ENCODE peak calls at places on chromosomes 5 and 9, in four cellular contexts. H, C, U and S are unnamed samples.
A peak's percentile ranks its signal among the peaks of the same experiment; 100 is the strongest.

GRCh38 chr9:124257865-124258764 is at the start of gene NEK6:
- DNase-seq in H (peak; percentile 19), C (no peak), U (peak; percentile 81), S (no peak)

GRCh38 chr9:131610231-131610761 is 65.0 kb downstream of the PRRT1B start:
- DNase-seq in U (peak; percentile 97), H (no peak), C (peak; percentile 55), S (no peak)

GRCh38 chr9:127895811-127896210 is 3.6 kb downstream of the ST6GALNAC6 start:
- DNase-seq in C (no peak), H (no peak), U (no peak), S (no peak)

GRCh38 chr5:178982941-178983340 is 12.2 kb downstream of the GRM6 start:
- DNase-seq in C (no peak), U (no peak), H (no peak), S (no peak)

GRCh38 chr5:141637693-141638419 is 1.1 kb downstream of the RELL2 start:
- DNase-seq in C (peak; percentile 36), U (peak; percentile 34), H (peak; percentile 62), S (peak; percentile 52)

GRCh38 chr5:170571331-170571731 is 67.5 kb downstream of the KCNIP1 start:
- DNase-seq in H (no peak), C (no peak), U (peak; percentile 72), S (peak; percentile 36)

GRCh38 chr9:134344821-134345310 is 18.6 kb downstream of the RXRA start:
- DNase-seq in C (no peak), H (no peak), U (no peak), S (no peak)

GRCh38 chr5:178460598-178461425 is 129.4 kb downstream of the COL23A1 start:
- DNase-seq in C (peak; percentile 57), U (peak; percentile 24), H (peak; percentile 74), S (peak; percentile 77)

GRCh38 chr5:67547682-67548081 is 351.1 kb upstream of the CD180 start:
- DNase-seq in H (no peak), U (no peak), C (no peak), S (no peak)

GRCh38 chr9:136930014-136930413 is 14.5 kb downstream of the FBXW5 start:
- DNase-seq in U (no peak), C (no peak), H (no peak), S (no peak)

GRCh38 chr5:891117-891836 is 1.3 kb downstream of the BRD9 start:
- DNase-seq in U (no peak), C (no peak), H (no peak), S (peak; percentile 84)

GRCh38 chr5:1034421-1034905 is 25.9 kb downstream of the NKD2 start:
- DNase-seq in H (no peak), U (no peak), C (no peak), S (no peak)

GRCh38 chr9:92963831-92964606 is 16.7 kb downstream of the FGD3 start:
- DNase-seq in U (no peak), H (no peak), C (no peak), S (no peak)

GRCh38 chr5:140673187-140673976 is at the start of gene DND1:
- DNase-seq in H (no peak), C (no peak), U (no peak), S (no peak)

GRCh38 chr5:53287573-53287972 is 178.0 kb upstream of the MOCS2 start:
- DNase-seq in U (no peak), H (no peak), C (no peak), S (no peak)

GRCh38 chr9:108924436-108924835 is 9.5 kb downstream of the ELP1 start:
- DNase-seq in H (no peak), U (no peak), C (no peak), S (no peak)

GRCh38 chr5:16082053-16082452 is 97.5 kb downstream of the MARCHF11 start:
- DNase-seq in U (peak; percentile 20), C (no peak), H (no peak), S (no peak)

GRCh38 chr9:89450213-89450612 is 47.7 kb downstream of the SEMA4D start:
- DNase-seq in U (no peak), C (no peak), H (no peak), S (no peak)

DNA sequence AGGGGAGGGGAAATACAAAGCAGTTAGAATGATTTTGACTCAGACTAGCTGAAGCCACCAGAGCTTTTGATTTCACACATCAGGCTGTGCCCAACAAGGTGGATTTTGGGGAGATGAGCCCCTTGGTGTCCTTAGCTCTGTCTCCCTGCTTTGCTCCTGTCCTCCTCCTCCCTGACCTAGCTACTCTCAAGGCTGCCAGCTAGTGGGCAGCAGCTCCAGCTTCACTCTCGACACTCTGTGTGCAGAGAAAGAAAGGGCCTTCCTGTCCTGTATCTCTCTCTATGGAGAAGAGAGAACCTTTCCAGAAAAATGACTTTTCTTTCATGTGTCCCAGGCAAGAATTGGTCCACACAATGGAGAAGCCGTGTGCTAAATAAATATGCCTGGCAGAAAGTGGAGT is 446.2 kb downstream of the SEMA5A start:
- DNase-seq in H (no peak), U (no peak), C (no peak), S (no peak)
- TF ChIP-seq CTCF in H (peak; percentile 12), U (no peak), C (no peak), S (no peak)

GRCh38 chr9:28648723-28649122 is 1075.4 kb upstream of the C9orf72 start:
- DNase-seq in C (no peak), H (no peak), U (no peak), S (peak; percentile 27)
- TF ChIP-seq CTCF in C (no peak), H (peak; percentile 14), U (no peak), S (no peak)

DNA sequence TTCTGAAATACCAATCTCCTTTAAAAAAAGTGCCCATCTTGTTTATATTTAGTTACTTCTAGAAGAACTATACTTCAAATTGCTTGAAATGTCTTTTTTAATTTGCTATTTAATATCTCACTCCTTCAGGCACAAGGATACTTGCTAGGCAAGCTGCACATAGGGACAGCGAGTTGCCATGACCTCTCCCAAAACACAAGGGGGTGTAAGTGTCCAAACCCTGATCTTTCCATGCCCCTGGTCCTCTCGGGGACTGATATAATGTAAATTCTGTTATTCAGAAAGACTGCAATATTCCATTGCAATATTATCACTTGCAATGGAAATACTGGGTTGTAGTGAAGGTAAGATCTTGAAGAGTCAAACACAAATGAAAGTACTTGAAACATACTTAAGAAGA is 480.4 kb downstream of the CETN3 start:
- DNase-seq in H (no peak), U (no peak), C (no peak), S (peak; percentile 9)
- TF ChIP-seq CTCF in H (no peak), U (no peak), C (no peak), S (no peak)

GRCh38 chr5:143403607-143404415 is at the start of gene NR3C1:
- DNase-seq in H (peak; percentile 61), C (peak; percentile 74), U (peak; percentile 91), S (peak; percentile 86)

GRCh38 chr5:143406408-143406807 is 2.9 kb upstream of the NR3C1 start:
- DNase-seq in H (no peak), U (no peak), C (no peak), S (no peak)

GRCh38 chr5:143404416-143405062 is 1.1 kb upstream of the NR3C1 start:
- DNase-seq in H (no peak), U (peak; percentile 95), C (peak; percentile 64), S (peak; percentile 95)

GRCh38 chr5:143405747-143406098 is 2.2 kb upstream of the NR3C1 start:
- DNase-seq in U (no peak), C (no peak), H (no peak), S (no peak)

GRCh38 chr5:143405063-143405746 is 1.7 kb upstream of the NR3C1 start:
- DNase-seq in C (peak; percentile 82), U (peak; percentile 82), H (peak; percentile 67), S (peak; percentile 91)
- TF ChIP-seq CTCF in C (peak; percentile 10), U (peak; percentile 17), H (peak; percentile 29), S (no peak)

DNA sequence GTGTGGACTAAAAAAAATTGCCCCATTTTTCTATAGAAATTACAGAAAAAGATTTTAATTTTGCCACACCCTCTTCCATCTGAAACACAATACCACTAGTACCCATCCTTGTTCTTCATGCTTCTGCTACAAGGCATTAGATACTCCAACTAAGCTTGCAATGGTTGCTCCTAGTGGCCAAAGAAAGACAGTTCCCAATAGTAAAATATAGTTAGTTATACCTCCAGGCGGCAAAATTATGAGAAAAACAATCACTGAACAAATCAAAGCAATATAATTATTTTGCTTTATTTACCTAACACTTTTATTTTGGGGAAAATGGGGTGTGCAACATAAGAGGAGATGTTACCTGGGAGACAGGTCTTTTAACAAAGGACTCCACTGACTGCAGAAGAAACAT is 101.2 kb downstream of the RAPGEF6 start:
- DNase-seq in U (no peak), C (no peak), H (no peak), S (no peak)
- TF ChIP-seq CTCF in U (no peak), C (peak; percentile 27), H (peak; percentile 38), S (peak; percentile 23)

GRCh38 chr5:72951850-72952468 is 3.9 kb upstream of the FCHO2 start:
- DNase-seq in U (peak; percentile 75), C (no peak), H (no peak), S (peak; percentile 88)
- TF ChIP-seq CTCF in U (no peak), C (no peak), H (no peak), S (no peak)

GRCh38 chr9:35657327-35658143 is at the start of gene RMRP:
- DNase-seq in C (peak; percentile 98), H (peak; percentile 86), U (peak; percentile 100), S (peak; percentile 99)
- TF ChIP-seq CTCF in C (peak; percentile 56), H (peak; percentile 39), U (peak; percentile 26), S (no peak)

DNA sequence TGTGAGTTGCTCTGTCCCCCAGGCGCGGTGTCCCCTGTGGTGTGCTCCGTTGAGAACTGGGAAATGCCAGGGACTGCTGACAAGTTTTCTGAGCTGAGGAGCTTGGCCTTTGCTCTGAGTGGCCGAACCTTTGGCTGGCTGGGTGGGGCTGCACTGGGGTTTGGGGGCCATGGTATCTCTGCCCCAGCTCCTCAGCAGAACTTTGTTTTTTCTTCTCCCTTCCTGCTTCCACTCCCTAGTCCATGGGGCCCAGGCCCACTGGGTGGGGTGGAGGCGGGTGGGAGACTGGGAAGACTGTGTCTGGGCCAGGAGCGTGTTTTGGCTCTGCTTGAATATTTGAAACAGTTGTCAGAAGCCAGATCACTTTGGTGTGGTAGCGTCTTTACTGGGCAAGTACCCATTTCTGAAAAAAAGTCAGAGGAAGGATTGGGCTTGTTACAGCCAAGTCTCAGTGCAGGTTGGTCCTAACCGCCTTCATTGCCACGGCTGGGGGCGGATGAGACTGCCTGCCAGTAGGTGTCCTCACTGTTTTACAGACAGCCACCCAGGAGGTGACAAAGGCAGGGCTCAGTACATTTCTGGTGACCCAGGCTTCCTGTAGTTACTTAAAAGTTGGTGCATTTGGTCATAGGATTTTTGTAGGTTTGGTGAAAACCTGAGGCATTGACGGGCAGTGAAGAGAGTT is 92.7 kb downstream of the DAB2IP start:
- DNase-seq in H (no peak), U (peak; percentile 75), C (peak; percentile 85), S (peak; percentile 40)
- TF ChIP-seq CTCF in H (peak; percentile 41), U (peak; percentile 53), C (peak; percentile 29), S (no peak)